ENCODE peak calls at places on chromosome 16, in five cellular contexts. N is CD4-positive, alpha-beta T cell; R is neural progenitor cell; S is epithelial cell of proximal tubule; K is kidney epithelial cell. C is an unnamed sample.
A peak's percentile ranks its signal among the peaks of the same experiment; 100 is the strongest.

GRCh38 chr16:86751081-86752030 is 173.0 kb downstream of the FOXL1 start:
- DNase-seq in N (no peak), R (no peak), S (no peak), K (peak; percentile 86), C (no peak)

GRCh38 chr16:79519448-79519847 is 81.1 kb downstream of the MAF start:
- DNase-seq in N (no peak), R (no peak), S (no peak), K (no peak), C (peak; percentile 57)

GRCh38 chr16:84475643-84476240 is 28.7 kb downstream of the MEAK7 start:
- DNase-seq in N (no peak), R (no peak), S (no peak), K (no peak), C (no peak)

GRCh38 chr16:57711331-57711730 is 16.7 kb downstream of the DRC7 start:
- DNase-seq in N (no peak), R (no peak), S (no peak), K (no peak), C (no peak)

GRCh38 chr16:70650216-70650615 is 3.9 kb downstream of the IL34 start:
- DNase-seq in N (no peak), R (no peak), S (no peak), K (no peak), C (no peak)

GRCh38 chr16:50668368-50669008 is 12.6 kb downstream of the SNX20 start:
- DNase-seq in N (no peak), R (peak; percentile 18), S (no peak), K (no peak), C (no peak)

GRCh38 chr16:29030086-29030840 is 45.4 kb downstream of the LAT start:
- DNase-seq in N (no peak), R (no peak), S (no peak), K (no peak), C (no peak)

GRCh38 chr16:56041556-56042140 is 149.6 kb upstream of the GNAO1 start:
- DNase-seq in N (peak; percentile 10), R (peak; percentile 76), S (no peak), K (no peak), C (no peak)

GRCh38 chr16:1217526-1217925 is 7.5 kb downstream of the TPSG1 start:
- DNase-seq in N (no peak), R (no peak), S (no peak), K (no peak), C (no peak)

GRCh38 chr16:61083711-61084110 is 952.5 kb downstream of the CDH8 start:
- DNase-seq in N (no peak), R (no peak), S (no peak), K (no peak), C (no peak)

GRCh38 chr16:85554791-85555548 is 58.2 kb upstream of the GSE1 start:
- DNase-seq in N (peak; percentile 48), R (peak; percentile 62), S (no peak), K (no peak), C (no peak)

GRCh38 chr16:22857296-22857695 is 43.3 kb downstream of the HS3ST2 start:
- DNase-seq in N (no peak), R (no peak), S (no peak), K (no peak), C (no peak)

GRCh38 chr16:48930951-48931553 is 321.1 kb upstream of the N4BP1 start:
- DNase-seq in N (no peak), R (no peak), S (no peak), K (no peak), C (no peak)

DNA sequence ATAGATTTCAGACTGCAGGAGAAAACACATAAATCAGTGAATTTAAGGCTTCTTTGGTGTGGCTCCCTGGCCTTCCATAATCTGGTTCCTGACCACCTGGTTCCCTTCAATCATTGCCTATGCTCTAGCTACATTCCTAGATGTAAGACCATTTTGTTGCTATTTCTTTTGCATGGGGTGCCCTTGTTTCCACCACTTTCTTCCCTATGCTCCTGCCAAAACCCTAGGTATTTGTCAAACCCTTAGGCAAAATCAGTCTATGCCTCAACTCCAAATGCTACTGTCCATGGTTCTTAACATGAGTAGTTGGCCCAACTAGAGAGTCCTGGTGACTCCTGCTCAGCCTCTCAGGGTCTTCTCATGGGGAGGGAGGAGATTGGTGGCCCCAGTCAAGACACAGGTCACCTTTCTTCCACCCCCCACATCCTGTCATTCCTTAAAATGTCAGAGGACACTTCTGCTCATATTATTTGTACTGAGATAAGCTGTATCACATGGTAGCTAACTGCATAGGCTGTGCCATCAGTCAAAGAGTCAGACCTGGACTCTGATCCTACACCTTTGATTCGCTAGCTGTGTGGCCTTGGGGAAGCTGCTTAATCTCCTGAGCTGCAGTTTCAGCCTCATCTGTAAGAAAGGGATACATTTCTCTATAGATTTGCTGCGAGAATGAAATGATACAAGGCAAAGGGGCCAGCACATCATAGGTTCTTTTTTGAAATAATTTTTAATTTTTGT is 15.0 kb downstream of the ACSM5 start:
- DNase-seq in N (no peak), R (no peak), S (no peak), K (no peak), C (no peak)
- TF ChIP-seq CTCF in N (no peak), R (no peak), S (no peak), K (no peak), C (no peak)

GRCh38 chr16:14489460-14489859 is 140.6 kb downstream of the PARN start:
- DNase-seq in N (no peak), R (peak; percentile 58), S (peak; percentile 73), K (peak; percentile 53), C (no peak)
- TF ChIP-seq CTCF in N (no peak), R (peak; percentile 43), S (peak; percentile 49), K (peak; percentile 35), C (no peak)

DNA sequence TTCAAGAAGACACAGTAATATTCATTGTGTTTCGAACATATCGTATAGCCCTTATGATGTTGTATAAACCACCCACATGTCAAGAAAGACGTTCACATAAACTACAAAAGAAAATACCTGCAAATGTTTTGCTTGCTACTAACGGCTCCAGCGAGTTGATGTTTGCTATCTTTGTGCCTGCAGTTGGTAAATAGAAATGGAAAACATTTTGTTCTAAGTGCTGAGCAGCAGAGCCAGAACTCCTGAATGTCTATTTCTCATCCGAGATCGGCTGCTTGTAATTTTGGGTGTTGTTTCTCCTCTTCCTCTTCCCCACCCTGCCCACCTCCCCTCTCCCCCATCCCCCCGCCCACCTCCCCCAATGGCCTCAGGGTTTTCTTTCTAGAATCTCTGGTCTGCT is 5.0 kb downstream of the SYT17 start:
- DNase-seq in N (no peak), R (no peak), S (no peak), K (no peak), C (no peak)
- TF ChIP-seq CTCF in N (no peak), R (no peak), S (no peak), K (no peak), C (no peak)

GRCh38 chr16:88505405-88506082 is 52.5 kb downstream of the ZFPM1 start:
- DNase-seq in N (peak; percentile 58), R (no peak), S (no peak), K (no peak), C (no peak)
- TF ChIP-seq CTCF in N (peak; percentile 35), R (no peak), S (peak; percentile 51), K (peak; percentile 63), C (peak; percentile 55)

DNA sequence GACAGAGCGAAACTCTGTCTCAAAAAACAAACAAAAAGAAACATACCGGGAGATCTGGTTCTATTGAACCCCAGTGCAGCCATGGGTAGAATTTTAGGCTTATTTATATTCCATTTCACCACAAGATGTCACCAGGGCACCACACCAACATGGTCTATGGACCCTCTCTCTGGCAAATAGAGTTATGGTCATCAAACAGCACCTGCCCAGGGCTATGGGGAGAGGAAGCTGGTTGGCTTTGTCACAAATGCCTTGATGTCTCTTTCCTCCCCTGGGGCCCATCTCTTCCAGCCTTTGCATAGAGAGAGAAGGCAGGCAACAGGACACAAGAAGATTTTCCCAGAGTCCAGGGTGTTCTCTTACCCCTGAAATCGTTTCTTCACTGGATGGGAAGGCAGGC is 128.4 kb downstream of the WWOX start:
- DNase-seq in N (no peak), R (peak; percentile 45), S (no peak), K (no peak), C (no peak)
- TF ChIP-seq CTCF in N (no peak), R (peak; percentile 53), S (peak; percentile 42), K (no peak), C (no peak)

GRCh38 chr16:66926171-66926570 is 836 bp upstream of the RRAD start:
- DNase-seq in N (no peak), R (no peak), S (no peak), K (no peak), C (no peak)

GRCh38 chr16:66925322-66925840 is at the start of gene RRAD:
- DNase-seq in N (no peak), R (peak; percentile 54), S (no peak), K (peak; percentile 61), C (no peak)

GRCh38 chr16:66923247-66923851 is 2.0 kb downstream of the RRAD start:
- DNase-seq in N (no peak), R (no peak), S (no peak), K (no peak), C (no peak)

GRCh38 chr16:66923866-66924265 is 1.5 kb downstream of the RRAD start:
- DNase-seq in N (no peak), R (no peak), S (no peak), K (no peak), C (no peak)

GRCh38 chr16:66924527-66925321 is 611 bp downstream of the RRAD start:
- DNase-seq in N (peak; percentile 43), R (peak; percentile 87), S (no peak), K (no peak), C (no peak)
- TF ChIP-seq CTCF in N (peak; percentile 23), R (peak; percentile 64), S (peak; percentile 44), K (no peak), C (peak; percentile 66)

GRCh38 chr16:7689234-7689633 is 356.6 kb downstream of the RBFOX1 start:
- DNase-seq in N (no peak), R (no peak), S (no peak), K (no peak), C (no peak)
- TF ChIP-seq CTCF in N (no peak), R (no peak), S (no peak), K (no peak), C (no peak)

DNA sequence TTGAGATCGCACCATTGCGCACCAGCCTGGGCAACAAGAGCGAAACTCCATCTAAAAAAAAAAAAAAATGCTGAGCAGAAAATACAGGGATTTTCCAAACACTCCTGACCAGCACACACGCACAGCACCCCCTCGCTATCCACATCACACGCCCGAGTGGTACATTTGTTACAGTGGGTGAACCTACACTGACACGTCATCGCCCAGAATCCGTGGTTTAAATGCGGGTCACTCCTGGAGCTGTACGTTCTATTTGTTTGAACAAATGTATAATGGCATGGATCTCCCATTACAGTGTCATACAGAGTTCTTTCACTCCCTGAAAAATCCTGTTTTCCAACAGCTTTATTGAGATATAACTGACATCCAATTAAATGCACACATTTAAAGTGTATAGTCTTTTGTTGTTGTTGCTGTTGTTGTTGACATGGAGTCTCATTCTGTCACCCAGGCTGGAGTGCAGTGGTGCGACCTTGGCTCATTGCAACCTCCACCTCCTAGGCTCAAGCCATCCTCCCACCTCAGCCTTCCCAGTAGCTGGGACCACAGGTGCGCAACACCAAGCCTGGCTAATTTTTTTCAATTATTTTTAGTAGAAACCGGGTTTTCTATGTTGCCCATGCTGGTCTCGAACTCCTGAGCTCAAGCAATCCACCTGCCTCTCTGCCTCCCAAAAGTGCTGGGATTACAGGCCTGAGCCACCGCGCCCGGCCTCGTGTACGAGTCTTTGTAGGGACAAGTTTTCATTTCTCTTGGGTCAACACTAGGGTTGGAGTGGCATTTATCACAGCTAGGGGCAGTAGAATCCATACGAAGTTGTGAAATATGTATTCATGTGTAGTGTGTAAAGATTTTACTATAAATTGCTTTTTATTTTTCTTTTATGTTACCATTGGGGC is 4.4 kb upstream of the CARHSP1 start:
- DNase-seq in N (no peak), R (no peak), S (no peak), K (no peak), C (no peak)
- TF ChIP-seq CTCF in N (no peak), R (no peak), S (no peak), K (no peak), C (peak; percentile 45)